ENCODE peak calls at places on chromosomes 11 and 22, in eight cellular contexts. G is HuH-7; L is stimulated activated CD4-positive, alpha-beta T cell treated with anti-CD3 and anti-CD28 coated beads, Interleukin-2, amount 100 ng/mL, for 48 hours; Z is Calu3; S is fibroblast of the aortic adventitia; A is stomach; U is stimulated activated naive CD8-positive, alpha-beta T cell treated with anti-CD3 and anti-CD28 coated beads, Interleukin-15, amount 100 ng/mL, for 72 hours; H is Right ventricle myocardium superior. T is an unnamed sample.

GRCh38 chr11:84580338-84580737 is 1046.8 kb downstream of the DLG2 start:
- DNase-seq in G (no peak), L (no peak), Z (no peak), S (no peak), A (no peak), U (no peak), H (no peak), T (no peak)

GRCh38 chr22:47193606-47194316 is 431.3 kb downstream of the TBC1D22A start:
- DNase-seq in G (no peak), L (no peak), Z (no peak), S (no peak), A (peak; percentile 22), U (no peak), H (no peak), T (no peak)

GRCh38 chr11:18790820-18791174 is 801 bp downstream of the PTPN5 start:
- DNase-seq in G (no peak), L (no peak), Z (no peak), S (no peak), A (no peak), U (no peak), H (no peak), T (no peak)

GRCh38 chr11:129637473-129637872 is 178.2 kb upstream of the TMEM45B start:
- DNase-seq in G (no peak), L (no peak), Z (no peak), S (no peak), A (no peak), U (no peak), H (no peak), T (no peak)

GRCh38 chr11:36594316-36594989 is at the start of gene IFTAP:
- DNase-seq in G (peak; percentile 47), L (peak; percentile 13), Z (peak; percentile 53), S (peak; percentile 94), A (peak; percentile 42), U (peak; percentile 18), H (peak; percentile 40), T (peak; percentile 93)

GRCh38 chr11:12857572-12857971 is 151.5 kb upstream of the RASSF10 start:
- DNase-seq in G (no peak), L (no peak), Z (no peak), S (no peak), A (no peak), U (no peak), H (no peak), T (no peak)

GRCh38 chr22:22855617-22856308 is 31.9 kb upstream of the IGLL5 start:
- DNase-seq in G (peak; percentile 66), L (peak; percentile 21), Z (peak; percentile 60), S (no peak), A (no peak), U (peak; percentile 42), H (peak; percentile 50), T (peak; percentile 24)

GRCh38 chr22:24046024-24046423 is 34.9 kb downstream of the CABIN1 start:
- DNase-seq in G (no peak), L (no peak), Z (no peak), S (no peak), A (no peak), U (no peak), H (no peak), T (no peak)

GRCh38 chr11:82842019-82842418 is 58.2 kb downstream of the PRCP start:
- DNase-seq in G (no peak), L (no peak), Z (no peak), S (no peak), A (no peak), U (no peak), H (no peak), T (no peak)

GRCh38 chr11:17287058-17287457 is 10.5 kb downstream of the NUCB2 start:
- DNase-seq in G (no peak), L (no peak), Z (no peak), S (no peak), A (no peak), U (no peak), H (no peak), T (no peak)

GRCh38 chr11:6618117-6619020 is 853 bp downstream of the TPP1 start:
- DNase-seq in G (no peak), L (peak; percentile 35), Z (no peak), S (peak; percentile 85), A (peak; percentile 49), U (peak; percentile 23), H (peak; percentile 51), T (peak; percentile 91)

GRCh38 chr11:12517741-12518140 is 140.4 kb downstream of the PARVA start:
- DNase-seq in G (no peak), L (no peak), Z (no peak), S (no peak), A (no peak), U (no peak), H (no peak), T (no peak)

GRCh38 chr11:36333897-36334296 is 37.8 kb downstream of the PRR5L start:
- DNase-seq in G (no peak), L (no peak), Z (no peak), S (peak; percentile 45), A (no peak), U (no peak), H (no peak), T (peak; percentile 30)

GRCh38 chr22:38314992-38315800 is 2.0 kb downstream of the CSNK1E start:
- DNase-seq in G (no peak), L (no peak), Z (no peak), S (peak; percentile 25), A (peak; percentile 36), U (peak; percentile 31), H (no peak), T (peak; percentile 45)

GRCh38 chr11:75105462-75105925 is 8.8 kb upstream of the OR2AT4 start:
- DNase-seq in G (no peak), L (no peak), Z (no peak), S (peak; percentile 47), A (no peak), U (no peak), H (no peak), T (no peak)

GRCh38 chr11:72685560-72686480 is 11.6 kb upstream of the PDE2A start:
- DNase-seq in G (no peak), L (peak; percentile 51), Z (no peak), S (peak; percentile 73), A (no peak), U (peak; percentile 56), H (peak; percentile 68), T (no peak)

GRCh38 chr11:74332272-74332671 is 20.8 kb upstream of the P4HA3 start:
- DNase-seq in G (no peak), L (no peak), Z (no peak), S (no peak), A (no peak), U (no peak), H (no peak), T (no peak)

GRCh38 chr11:67276821-67277230 is 10.6 kb downstream of the GRK2 start:
- DNase-seq in G (no peak), L (no peak), Z (no peak), S (peak; percentile 34), A (peak; percentile 59), U (peak; percentile 57), H (peak; percentile 74), T (peak; percentile 75)

GRCh38 chr11:10807629-10808552 is 835 bp downstream of the EIF4G2 start:
- DNase-seq in G (peak; percentile 15), L (peak; percentile 37), Z (peak; percentile 49), S (peak; percentile 62), A (peak; percentile 58), U (peak; percentile 52), H (peak; percentile 82), T (peak; percentile 68)

GRCh38 chr11:1199689-1200610 is 22.9 kb upstream of the MUC5B start:
- DNase-seq in G (no peak), L (no peak), Z (no peak), S (no peak), A (peak; percentile 40), U (no peak), H (peak; percentile 34), T (no peak)

GRCh38 chr22:25844601-25845000 is 102.6 kb downstream of the MYO18B start:
- DNase-seq in G (no peak), L (no peak), Z (no peak), S (no peak), A (no peak), U (no peak), H (no peak), T (no peak)

GRCh38 chr11:32586576-32587190 is 3.1 kb downstream of the EIF3M start:
- DNase-seq in G (peak; percentile 12), L (no peak), Z (peak; percentile 24), S (peak; percentile 30), A (no peak), U (no peak), H (no peak), T (peak; percentile 54)